ENCODE peak calls at places on chromosomes 4 and X, in nine cellular contexts. K is A549, Z is NCI-H2029 treated with DMSO at 0.1 percent for 48 hours, X is HT1080, G is Calu3, Y is MCF 10A, F is HL-60, I is NCI-H82, C is fibroblast of gingiva. R is an unnamed sample.
A peak's percentile ranks its signal among the peaks of the same experiment; 100 is the strongest.

GRCh38 chrX:153646620-153647373 is at the start of gene DUSP9:
- DNase-seq in K (peak; percentile 43), Z (no peak), X (no peak), G (peak; percentile 32), Y (no peak), F (no peak), I (peak; percentile 71), C (no peak), R (no peak)

GRCh38 chrX:17441965-17442364 is 67.0 kb downstream of the NHS start:
- DNase-seq in K (no peak), Z (no peak), X (peak; percentile 87), G (no peak), Y (peak; percentile 11), F (no peak), I (no peak), C (peak; percentile 12), R (peak; percentile 6)

GRCh38 chr4:21628916-21629315 is 319.7 kb downstream of the KCNIP4 start:
- DNase-seq in K (no peak), Z (no peak), X (no peak), G (no peak), Y (no peak), F (no peak), I (peak; percentile 59), C (no peak), R (no peak)

GRCh38 chr4:26522478-26522877 is 32.2 kb upstream of the CCKAR start:
- DNase-seq in K (no peak), Z (no peak), X (peak; percentile 32), G (no peak), Y (peak; percentile 33), F (no peak), I (no peak), C (peak; percentile 7), R (no peak)

GRCh38 chr4:188408244-188409067 is 269.2 kb downstream of the TRIML1 start:
- DNase-seq in K (no peak), Z (no peak), X (no peak), G (no peak), Y (no peak), F (no peak), I (no peak), C (no peak), R (no peak)

GRCh38 chr4:57109530-57109846 is 697 bp downstream of the IGFBP7 start:
- DNase-seq in K (no peak), Z (no peak), X (peak; percentile 13), G (no peak), Y (no peak), F (peak; percentile 35), I (no peak), C (no peak), R (no peak)

GRCh38 chr4:138697771-138698170 is 317.8 kb upstream of the NOCT start:
- DNase-seq in K (no peak), Z (no peak), X (no peak), G (no peak), Y (no peak), F (no peak), I (no peak), C (no peak), R (no peak)

GRCh38 chrX:48831909-48832291 is 3.5 kb downstream of the PCSK1N start:
- DNase-seq in K (no peak), Z (no peak), X (no peak), G (no peak), Y (no peak), F (no peak), I (no peak), C (no peak), R (no peak)

GRCh38 chr4:3495341-3495975 is 32.4 kb downstream of the DOK7 start:
- DNase-seq in K (no peak), Z (no peak), X (no peak), G (no peak), Y (no peak), F (no peak), I (no peak), C (no peak), R (no peak)

GRCh38 chrX:65576160-65576559 is 41.6 kb upstream of the LAS1L start:
- DNase-seq in K (no peak), Z (no peak), X (no peak), G (no peak), Y (no peak), F (no peak), I (no peak), C (no peak), R (no peak)

GRCh38 chr4:71830497-71831178 is 46.8 kb upstream of the GC start:
- DNase-seq in K (no peak), Z (no peak), X (no peak), G (no peak), Y (no peak), F (no peak), I (no peak), C (no peak), R (no peak)

GRCh38 chr4:75630174-75630931 is at the start of gene CDKL2:
- DNase-seq in K (peak; percentile 89), Z (peak; percentile 55), X (no peak), G (peak; percentile 90), Y (no peak), F (peak; percentile 17), I (peak; percentile 91), C (peak; percentile 16), R (peak; percentile 52)

GRCh38 chrX:153861733-153862300 is 24.2 kb downstream of the L1CAM start:
- DNase-seq in K (no peak), Z (no peak), X (no peak), G (no peak), Y (no peak), F (no peak), I (peak; percentile 63), C (no peak), R (no peak)

GRCh38 chr4:114028071-114028470 is 48.6 kb upstream of the ARSJ start:
- DNase-seq in K (no peak), Z (no peak), X (no peak), G (no peak), Y (peak; percentile 57), F (no peak), I (no peak), C (no peak), R (peak; percentile 33)

GRCh38 chrX:68511255-68511654 is 12.4 kb downstream of the YIPF6 start:
- DNase-seq in K (peak; percentile 52), Z (no peak), X (peak; percentile 6), G (peak; percentile 48), Y (peak; percentile 68), F (peak; percentile 45), I (peak; percentile 68), C (peak; percentile 18), R (peak; percentile 30)

GRCh38 chr4:110988741-110989140 is 365.9 kb upstream of the PITX2 start:
- DNase-seq in K (no peak), Z (no peak), X (no peak), G (no peak), Y (no peak), F (no peak), I (peak; percentile 24), C (no peak), R (no peak)

GRCh38 chr4:182179105-182179504 is 64.1 kb upstream of the TENM3 start:
- DNase-seq in K (no peak), Z (no peak), X (peak; percentile 63), G (no peak), Y (peak; percentile 66), F (no peak), I (peak; percentile 47), C (peak; percentile 55), R (peak; percentile 60)

GRCh38 chr4:139824882-139825522 is 159.4 kb downstream of the MGST2 start:
- DNase-seq in K (no peak), Z (no peak), X (no peak), G (no peak), Y (no peak), F (no peak), I (no peak), C (no peak), R (no peak)

GRCh38 chr4:54320826-54321320 is 91.8 kb downstream of the PDGFRA start:
- DNase-seq in K (no peak), Z (no peak), X (no peak), G (no peak), Y (no peak), F (no peak), I (no peak), C (no peak), R (no peak)

GRCh38 chr4:59664771-59665170 is 1535.4 kb upstream of the ADGRL3 start:
- DNase-seq in K (no peak), Z (no peak), X (no peak), G (no peak), Y (no peak), F (no peak), I (no peak), C (no peak), R (no peak)

GRCh38 chrX:105018865-105019264 is 201.6 kb downstream of the TEX13A start:
- DNase-seq in K (no peak), Z (no peak), X (no peak), G (no peak), Y (no peak), F (no peak), I (no peak), C (no peak), R (no peak)

GRCh38 chr4:134027931-134028330 is 173.7 kb downstream of the PABPC4L start:
- DNase-seq in K (peak; percentile 34), Z (no peak), X (peak; percentile 82), G (peak; percentile 33), Y (peak; percentile 83), F (no peak), I (no peak), C (peak; percentile 11), R (peak; percentile 89)

GRCh38 chr4:85825937-85826678 is 351.2 kb downstream of the ARHGAP24 start:
- DNase-seq in K (peak; percentile 61), Z (peak; percentile 9), X (peak; percentile 79), G (peak; percentile 67), Y (peak; percentile 13), F (no peak), I (peak; percentile 37), C (peak; percentile 58), R (peak; percentile 46)

GRCh38 chrX:9867214-9867613 is 81.0 kb downstream of the SHROOM2 start:
- DNase-seq in K (no peak), Z (no peak), X (no peak), G (no peak), Y (no peak), F (no peak), I (no peak), C (no peak), R (no peak)

GRCh38 chrX:15749642-15750610 is 11.9 kb downstream of the CA5B start:
- DNase-seq in K (no peak), Z (no peak), X (no peak), G (no peak), Y (no peak), F (peak; percentile 60), I (no peak), C (peak; percentile 39), R (no peak)

GRCh38 chrX:110418220-110418856 is 59.7 kb downstream of the RTL9 start:
- DNase-seq in K (peak; percentile 49), Z (peak; percentile 39), X (peak; percentile 25), G (peak; percentile 38), Y (no peak), F (no peak), I (peak; percentile 83), C (peak; percentile 48), R (peak; percentile 54)

GRCh38 chrX:34859191-34859590 is 83.4 kb upstream of the FAM47B start:
- DNase-seq in K (no peak), Z (no peak), X (no peak), G (no peak), Y (no peak), F (no peak), I (no peak), C (no peak), R (no peak)

GRCh38 chrX:106039920-106040319 is 1.4 kb upstream of the SERPINA7 start:
- DNase-seq in K (peak; percentile 7), Z (no peak), X (peak; percentile 1), G (peak; percentile 1), Y (peak; percentile 52), F (no peak), I (peak; percentile 2), C (no peak), R (peak; percentile 5)

GRCh38 chrX:13891367-13892146 is 74.7 kb upstream of the GPM6B start:
- DNase-seq in K (no peak), Z (no peak), X (no peak), G (no peak), Y (no peak), F (no peak), I (no peak), C (peak; percentile 43), R (no peak)

R was measured in brain microvascular endothelial cell.